ENCODE peak calls at places on chromosomes 16 and 17, in six cellular contexts. One of them, this sample, is unnamed.

GRCh38 chr17:66417300-66417719 is 114.9 kb downstream of the PRKCA start:
- DNase-seq in AG08395: no peak
- DNase-seq in fibroblast of the conjunctiva: no peak
- DNase-seq in activated CD8-positive, alpha-beta memory T cell treated with anti-CD3 and anti-CD28 coated beads, Interleukin-2, amount 10 ng/mL, durations not matched to agents 7 days and 5 days: no peak
- DNase-seq in A549: no peak
- DNase-seq in glomerular endothelial cell: no peak
- DNase-seq in this sample: no peak

GRCh38 chr17:45834471-45835396 is 9.9 kb upstream of the SPPL2C start:
- DNase-seq in AG08395: no peak
- DNase-seq in fibroblast of the conjunctiva: no peak
- DNase-seq in activated CD8-positive, alpha-beta memory T cell treated with anti-CD3 and anti-CD28 coated beads, Interleukin-2, amount 10 ng/mL, durations not matched to agents 7 days and 5 days: no peak
- DNase-seq in A549: peak
- DNase-seq in glomerular endothelial cell: no peak
- DNase-seq in this sample: no peak

GRCh38 chr17:29086628-29087332 is 43.8 kb downstream of the PIPOX start:
- DNase-seq in AG08395: no peak
- DNase-seq in fibroblast of the conjunctiva: no peak
- DNase-seq in activated CD8-positive, alpha-beta memory T cell treated with anti-CD3 and anti-CD28 coated beads, Interleukin-2, amount 10 ng/mL, durations not matched to agents 7 days and 5 days: no peak
- DNase-seq in A549: no peak
- DNase-seq in glomerular endothelial cell: no peak
- DNase-seq in this sample: no peak

GRCh38 chr16:86035906-86036305 is 136.9 kb downstream of the IRF8 start:
- DNase-seq in AG08395: no peak
- DNase-seq in fibroblast of the conjunctiva: no peak
- DNase-seq in activated CD8-positive, alpha-beta memory T cell treated with anti-CD3 and anti-CD28 coated beads, Interleukin-2, amount 10 ng/mL, durations not matched to agents 7 days and 5 days: no peak
- DNase-seq in A549: no peak
- DNase-seq in glomerular endothelial cell: no peak
- DNase-seq in this sample: no peak

GRCh38 chr17:12089809-12090384 is 69.2 kb downstream of the MAP2K4 start:
- DNase-seq in AG08395: peak
- DNase-seq in fibroblast of the conjunctiva: no peak
- DNase-seq in activated CD8-positive, alpha-beta memory T cell treated with anti-CD3 and anti-CD28 coated beads, Interleukin-2, amount 10 ng/mL, durations not matched to agents 7 days and 5 days: no peak
- DNase-seq in A549: peak
- DNase-seq in glomerular endothelial cell: peak
- DNase-seq in this sample: peak

GRCh38 chr16:4846503-4846900 is 586 bp downstream of the GLYR1 start:
- DNase-seq in AG08395: peak
- DNase-seq in fibroblast of the conjunctiva: no peak
- DNase-seq in activated CD8-positive, alpha-beta memory T cell treated with anti-CD3 and anti-CD28 coated beads, Interleukin-2, amount 10 ng/mL, durations not matched to agents 7 days and 5 days: peak
- DNase-seq in A549: no peak
- DNase-seq in glomerular endothelial cell: no peak
- DNase-seq in this sample: no peak

GRCh38 chr16:80167657-80168056 is 373.1 kb upstream of the DYNLRB2 start:
- DNase-seq in AG08395: no peak
- DNase-seq in fibroblast of the conjunctiva: no peak
- DNase-seq in activated CD8-positive, alpha-beta memory T cell treated with anti-CD3 and anti-CD28 coated beads, Interleukin-2, amount 10 ng/mL, durations not matched to agents 7 days and 5 days: no peak
- DNase-seq in A549: no peak
- DNase-seq in glomerular endothelial cell: no peak
- DNase-seq in this sample: no peak

GRCh38 chr17:3911271-3912053 is 4.8 kb downstream of the P2RX1 start:
- DNase-seq in AG08395: no peak
- DNase-seq in fibroblast of the conjunctiva: no peak
- DNase-seq in activated CD8-positive, alpha-beta memory T cell treated with anti-CD3 and anti-CD28 coated beads, Interleukin-2, amount 10 ng/mL, durations not matched to agents 7 days and 5 days: no peak
- DNase-seq in A549: no peak
- DNase-seq in glomerular endothelial cell: no peak
- DNase-seq in this sample: no peak

GRCh38 chr17:12727076-12727750 is 61.5 kb downstream of the MYOCD start:
- DNase-seq in AG08395: peak
- DNase-seq in fibroblast of the conjunctiva: peak
- DNase-seq in activated CD8-positive, alpha-beta memory T cell treated with anti-CD3 and anti-CD28 coated beads, Interleukin-2, amount 10 ng/mL, durations not matched to agents 7 days and 5 days: no peak
- DNase-seq in A549: no peak
- DNase-seq in glomerular endothelial cell: no peak
- DNase-seq in this sample: no peak

GRCh38 chr17:69525920-69526841 is 111.7 kb downstream of the MAP2K6 start:
- DNase-seq in AG08395: peak
- DNase-seq in fibroblast of the conjunctiva: peak
- DNase-seq in activated CD8-positive, alpha-beta memory T cell treated with anti-CD3 and anti-CD28 coated beads, Interleukin-2, amount 10 ng/mL, durations not matched to agents 7 days and 5 days: no peak
- DNase-seq in A549: peak
- DNase-seq in glomerular endothelial cell: peak
- DNase-seq in this sample: peak